ENCODE peak calls at places on chromosomes 3 and 15, in four cellular contexts. Q is A549, S is mammary epithelial cell, W is AG04450. Y is an unnamed sample.

GRCh38 chr3:183158552-183159006 is 4.0 kb downstream of the LAMP3 start:
- DNase-seq in Q (no peak), S (peak), W (no peak), Y (no peak)

GRCh38 chr3:111768571-111769100 is 90.4 kb upstream of the PHLDB2 start:
- DNase-seq in Q (peak), S (peak), W (peak), Y (no peak)

GRCh38 chr3:144663456-144664063 is 691.9 kb downstream of the DIPK2A start:
- DNase-seq in Q (no peak), S (no peak), W (no peak), Y (no peak)

GRCh38 chr3:173429527-173429926 is 32.0 kb downstream of the NLGN1 start:
- DNase-seq in Q (no peak), S (no peak), W (no peak), Y (no peak)

GRCh38 chr3:54654776-54655175 is 273.1 kb downstream of the LRTM1 start:
- DNase-seq in Q (no peak), S (no peak), W (no peak), Y (no peak)

GRCh38 chr3:126081618-126082333 is 2.1 kb downstream of the SLC41A3 start:
- DNase-seq in Q (peak), S (peak), W (no peak), Y (no peak)

GRCh38 chr15:34271493-34271892 is 46.7 kb downstream of the EMC4 start:
- DNase-seq in Q (peak), S (peak), W (peak), Y (no peak)

GRCh38 chr3:167653750-167654149 is at the start of gene WDR49:
- DNase-seq in Q (no peak), S (no peak), W (no peak), Y (no peak)

GRCh38 chr3:150090006-150090405 is 119.3 kb upstream of the PFN2 start:
- DNase-seq in Q (no peak), S (peak), W (no peak), Y (no peak)

GRCh38 chr3:37574177-37574958 is 287.3 kb upstream of the CTDSPL start:
- DNase-seq in Q (no peak), S (no peak), W (no peak), Y (no peak)

GRCh38 chr3:50806806-50807205 is 132.1 kb downstream of the DOCK3 start:
- DNase-seq in Q (peak), S (peak), W (no peak), Y (no peak)

DNA sequence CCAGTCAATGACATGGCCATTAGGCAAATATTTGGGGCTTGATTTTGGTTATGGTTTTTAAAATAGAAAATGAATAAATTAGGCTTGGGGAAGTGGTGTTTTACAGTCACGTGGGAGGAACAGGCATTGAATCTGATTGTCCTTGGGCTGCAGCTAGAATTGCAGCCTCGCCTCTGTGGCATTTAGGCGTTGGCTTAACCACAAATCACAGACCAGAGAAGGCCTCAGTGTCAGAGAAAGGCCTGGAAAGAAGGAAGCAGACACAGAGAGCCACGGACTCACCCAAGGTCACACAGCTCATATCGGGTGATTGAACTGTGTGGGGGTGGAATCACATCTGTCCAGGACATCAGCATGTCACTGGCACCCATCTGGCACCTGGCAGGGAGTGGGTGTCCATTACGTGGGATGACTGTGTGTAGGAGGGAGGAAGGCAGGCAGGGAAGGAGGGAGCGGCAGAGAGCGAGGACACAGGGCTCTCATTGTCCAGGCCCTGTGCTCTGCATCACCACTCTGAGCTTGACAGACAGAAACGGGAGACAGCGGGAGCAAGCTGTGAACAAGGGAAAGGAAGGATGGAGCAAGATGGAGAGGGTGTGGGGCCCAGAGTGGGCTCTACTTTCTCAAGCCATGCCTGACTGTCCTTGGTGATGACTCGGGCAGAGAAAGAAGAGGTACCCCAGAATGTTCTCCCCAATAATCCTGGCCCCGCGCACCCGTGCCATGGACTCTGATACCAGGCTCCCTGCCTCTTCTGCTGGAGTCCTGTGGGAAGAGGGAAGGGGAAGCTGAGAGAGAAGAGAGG is 186.4 kb downstream of the FAM43A start:
- DNase-seq in Q (peak), S (peak), W (peak), Y (no peak)
- H3K4me3 ChIP-seq in Q (no peak), S (no peak), W (no peak), Y (no peak)

DNA sequence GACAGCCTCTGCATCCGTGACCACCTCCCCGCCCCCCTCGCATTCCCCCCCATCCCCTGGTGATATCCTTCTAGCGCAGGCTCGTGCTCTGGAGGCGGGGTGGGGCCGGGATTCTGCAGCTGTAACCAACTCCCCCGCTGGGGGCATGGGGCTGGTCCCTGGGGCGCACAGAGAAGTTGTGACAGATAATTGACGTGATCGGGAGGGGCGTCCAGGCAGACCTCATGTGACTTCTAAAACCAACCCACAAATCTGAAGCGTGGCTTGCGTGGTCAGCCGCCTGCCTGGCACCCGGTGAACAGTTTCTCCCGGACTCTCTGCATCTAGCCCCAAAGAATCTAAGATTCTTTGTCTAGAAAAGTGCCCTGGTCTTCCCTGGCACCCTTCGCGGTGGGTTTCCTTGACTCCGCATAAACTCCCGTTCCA is 100.6 kb upstream of the IGF1R start:
- DNase-seq in Q (no peak), S (no peak), W (no peak), Y (no peak)
- H3K4me3 ChIP-seq in Q (peak), S (peak), W (peak), Y (no peak)

GRCh38 chr3:71055602-71056001 is 527.9 kb downstream of the FOXP1 start:
- DNase-seq in Q (peak), S (peak), W (no peak), Y (peak)
- H3K4me3 ChIP-seq in Q (no peak), S (peak), W (no peak), Y (no peak)

GRCh38 chr15:48966595-48967301 is 3.0 kb upstream of the SHC4 start:
- DNase-seq in Q (no peak), S (peak), W (peak), Y (no peak)

GRCh38 chr15:48963524-48964113 is at the start of gene SHC4:
- DNase-seq in Q (peak), S (peak), W (no peak), Y (peak)

GRCh38 chr15:48964898-48965297 is 1.2 kb upstream of the SHC4 start:
- DNase-seq in Q (no peak), S (no peak), W (no peak), Y (no peak)

GRCh38 chr15:48965972-48966371 is 2.3 kb upstream of the SHC4 start:
- DNase-seq in Q (peak), S (peak), W (no peak), Y (no peak)

DNA sequence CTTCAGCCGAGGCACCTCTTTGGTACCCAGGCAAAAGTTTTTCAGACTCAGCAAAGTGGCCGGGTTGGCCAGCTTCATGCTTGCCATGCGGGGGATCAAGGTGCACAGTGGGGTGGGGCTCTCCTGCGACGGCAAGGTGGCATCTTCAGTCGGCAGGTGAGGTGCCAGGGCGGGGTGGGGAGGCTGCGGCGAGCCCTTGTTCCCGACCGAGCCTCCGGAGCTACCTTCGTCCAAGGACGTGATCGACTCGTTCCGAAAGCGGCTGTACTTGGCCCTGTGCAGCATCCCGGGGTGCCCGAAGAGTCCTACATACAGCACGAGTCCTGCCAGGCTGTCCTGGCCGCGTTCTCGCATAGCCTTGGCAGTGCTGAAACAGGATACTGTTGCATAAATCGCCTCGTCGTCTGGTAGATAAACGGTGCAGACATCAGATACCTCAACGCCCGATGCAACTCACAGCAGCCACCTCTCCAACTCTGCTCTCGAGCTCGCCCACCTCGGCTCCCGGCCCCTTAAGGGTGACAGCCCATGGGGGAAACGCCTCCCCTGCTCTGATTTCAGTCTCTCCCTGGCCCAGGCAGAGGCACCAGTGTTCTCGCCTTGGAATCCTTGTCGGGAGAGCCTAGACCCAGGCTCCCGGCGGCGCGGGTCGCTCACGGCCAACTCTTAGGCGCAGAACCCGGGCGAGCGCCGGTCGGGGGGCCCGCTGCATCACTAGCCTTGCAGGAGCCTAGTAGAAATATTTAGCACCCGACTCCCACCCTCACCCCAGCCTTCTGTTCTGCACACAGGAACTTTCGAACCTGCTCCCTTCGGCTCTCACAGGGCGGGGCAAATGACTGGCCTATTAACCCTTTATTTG is 826 bp downstream of the SHC4 start:
- DNase-seq in Q (no peak), S (peak), W (no peak), Y (no peak)
- H3K4me3 ChIP-seq in Q (peak), S (peak), W (peak), Y (peak)

GRCh38 chr15:52717924-52718323 is 38.7 kb upstream of the ATOSA start:
- DNase-seq in Q (no peak), S (no peak), W (no peak), Y (no peak)
- H3K4me3 ChIP-seq in Q (no peak), S (no peak), W (no peak), Y (no peak)

GRCh38 chr3:186991470-186991869 is 61.1 kb downstream of the ST6GAL1 start:
- DNase-seq in Q (no peak), S (no peak), W (no peak), Y (no peak)
- H3K4me3 ChIP-seq in Q (no peak), S (no peak), W (no peak), Y (no peak)